ENCODE peak calls at places on chromosomes 2 and 18, in seven cellular contexts. P is cardiac muscle cell; F is AG09319; D is H54; L is HT-29; M is WTC11; I is activated CD4-positive, alpha-beta T cell treated with anti-CD3 and anti-CD28 coated beads, Interleukin-2, amount 10 ng/mL, durations not matched to agents 7 days and 5 days. W is an unnamed sample.

GRCh38 chr2:190984595-190984994 is 29.4 kb downstream of the STAT1 start:
- DNase-seq in D (peak; percentile 60), M (no peak), P (no peak), I (no peak), F (no peak), L (no peak), W (no peak)

GRCh38 chr2:189163889-189164288 is 15.7 kb downstream of the COL5A2 start:
- DNase-seq in M (no peak), F (no peak), D (no peak), P (peak; percentile 59), L (no peak), I (no peak), W (no peak)

GRCh38 chr2:121666042-121666441 is 16.8 kb upstream of the CLASP1 start:
- DNase-seq in P (no peak), L (no peak), I (no peak), F (no peak), M (no peak), D (no peak), W (no peak)

GRCh38 chr2:78541451-78542267 is 483.8 kb upstream of the REG3G start:
- DNase-seq in M (no peak), I (no peak), P (no peak), L (no peak), F (no peak), D (peak; percentile 7), W (no peak)

GRCh38 chr2:117523267-117523666 is 291.2 kb upstream of the DDX18 start:
- DNase-seq in P (peak; percentile 79), I (no peak), F (no peak), L (peak; percentile 96), M (no peak), D (no peak), W (no peak)

GRCh38 chr2:228841475-228841874 is 429.6 kb downstream of the PID1 start:
- DNase-seq in D (no peak), P (no peak), F (no peak), I (no peak), L (no peak), M (no peak), W (no peak)

GRCh38 chr2:111617804-111618576 is 266.0 kb downstream of the ANAPC1 start:
- DNase-seq in I (no peak), L (peak; percentile 20), M (no peak), F (no peak), P (no peak), D (no peak), W (peak; percentile 83)

GRCh38 chr2:17171446-17172049 is 346.7 kb downstream of the RAD51AP2 start:
- DNase-seq in L (peak; percentile 46), D (no peak), P (peak; percentile 64), I (no peak), M (peak; percentile 68), F (no peak), W (peak; percentile 3)

GRCh38 chr2:138421971-138422335 is 79.6 kb upstream of the SPOPL start:
- DNase-seq in L (peak; percentile 28), M (no peak), F (peak; percentile 32), D (peak; percentile 26), I (no peak), P (no peak), W (peak; percentile 60)

GRCh38 chr2:74834806-74835755 is 1.2 kb downstream of the HK2 start:
- DNase-seq in F (no peak), P (peak; percentile 82), M (peak; percentile 95), I (peak; percentile 78), D (no peak), L (peak; percentile 61), W (no peak)

GRCh38 chr18:13545955-13546354 is 180.4 kb downstream of the FAM210A start:
- DNase-seq in I (no peak), F (no peak), D (no peak), P (no peak), M (no peak), L (no peak), W (no peak)

GRCh38 chr2:65390134-65390533 is 42.3 kb downstream of the SPRED2 start:
- DNase-seq in P (no peak), D (no peak), I (peak; percentile 29), F (no peak), M (no peak), L (no peak), W (no peak)